ENCODE peak calls at places on chromosomes 2 and 18, in eight cellular contexts. A is body of pancreas, S is substantia nigra, F is Caki2, L is NCI-H2081, O is nephron progenitor cell, B is erythroblast, T is RKO. Y is an unnamed sample.

GRCh38 chr2:177329035-177329434 is 63.5 kb upstream of the AGPS start:
- DNase-seq in A (no peak), S (no peak), F (peak), L (no peak), O (no peak), B (peak), T (no peak), Y (no peak)

GRCh38 chr2:127526142-127526939 is at the start of gene IWS1:
- DNase-seq in A (peak), S (peak), F (peak), L (peak), O (peak), B (peak), T (peak), Y (peak)

GRCh38 chr18:23693849-23694248 is 4.6 kb downstream of the LAMA3 start:
- DNase-seq in A (peak), S (no peak), F (no peak), L (no peak), O (no peak), B (no peak), T (no peak), Y (no peak)

GRCh38 chr2:101380376-101380775 is 6.9 kb downstream of the CREG2 start:
- DNase-seq in A (peak), S (no peak), F (no peak), L (no peak), O (no peak), B (no peak), T (peak), Y (no peak)

GRCh38 chr2:28137221-28137620 is 246.7 kb downstream of the BABAM2 start:
- DNase-seq in A (peak), S (no peak), F (no peak), L (no peak), O (no peak), B (no peak), T (no peak), Y (no peak)

GRCh38 chr2:152445791-152446201 is 110.8 kb downstream of the FMNL2 start:
- DNase-seq in A (no peak), S (no peak), F (peak), L (no peak), O (no peak), B (no peak), T (peak), Y (no peak)

GRCh38 chr18:45106331-45106774 is 425.7 kb downstream of the SETBP1 start:
- DNase-seq in A (peak), S (no peak), F (no peak), L (no peak), O (no peak), B (peak), T (no peak), Y (no peak)

GRCh38 chr2:218073185-218073584 is 4.1 kb downstream of the RUFY4 start:
- DNase-seq in A (no peak), S (no peak), F (no peak), L (no peak), O (no peak), B (no peak), T (no peak), Y (no peak)

GRCh38 chr18:46110406-46110805 is 6.2 kb downstream of the HAUS1 start:
- DNase-seq in A (no peak), S (no peak), F (no peak), L (no peak), O (no peak), B (no peak), T (no peak), Y (no peak)

GRCh38 chr2:188068093-188068492 is 223.6 kb upstream of the GULP1 start:
- DNase-seq in A (no peak), S (no peak), F (peak), L (no peak), O (no peak), B (no peak), T (no peak), Y (no peak)

GRCh38 chr2:192153561-192153960 is 41.2 kb downstream of the TMEFF2 start:
- DNase-seq in A (no peak), S (no peak), F (no peak), L (no peak), O (no peak), B (no peak), T (no peak), Y (no peak)

GRCh38 chr18:35605686-35606417 is 24.3 kb downstream of the GALNT1 start:
- DNase-seq in A (no peak), S (no peak), F (no peak), L (no peak), O (no peak), B (no peak), T (peak), Y (no peak)

GRCh38 chr2:136052374-136053362 is 65.3 kb downstream of the CXCR4 start:
- DNase-seq in A (no peak), S (no peak), F (no peak), L (no peak), O (no peak), B (no peak), T (no peak), Y (no peak)

GRCh38 chr2:189613077-189613636 is 32.6 kb upstream of the SLC40A1 start:
- DNase-seq in A (peak), S (no peak), F (peak), L (no peak), O (no peak), B (peak), T (no peak), Y (no peak)

GRCh38 chr18:59696311-59697235 is 650 bp downstream of the CCBE1 start:
- DNase-seq in A (no peak), S (no peak), F (no peak), L (no peak), O (peak), B (no peak), T (no peak), Y (peak)

GRCh38 chr2:152452256-152452973 is 117.4 kb downstream of the FMNL2 start:
- DNase-seq in A (no peak), S (no peak), F (no peak), L (no peak), O (no peak), B (no peak), T (no peak), Y (peak)

GRCh38 chr18:79401494-79402208 is 5.9 kb downstream of the NFATC1 start:
- DNase-seq in A (no peak), S (no peak), F (no peak), L (no peak), O (peak), B (no peak), T (no peak), Y (no peak)

GRCh38 chr2:27029051-27029450 is 3.7 kb upstream of the TMEM214 start:
- DNase-seq in A (no peak), S (no peak), F (peak), L (no peak), O (no peak), B (no peak), T (no peak), Y (no peak)

GRCh38 chr2:152407204-152407721 is 72.3 kb downstream of the FMNL2 start:
- DNase-seq in A (peak), S (no peak), F (peak), L (no peak), O (peak), B (peak), T (no peak), Y (peak)

GRCh38 chr18:10371165-10371564 is 83.3 kb upstream of the APCDD1 start:
- DNase-seq in A (no peak), S (no peak), F (no peak), L (no peak), O (no peak), B (no peak), T (no peak), Y (no peak)

GRCh38 chr18:69528439-69528838 is 127.8 kb downstream of the DOK6 start:
- DNase-seq in A (no peak), S (no peak), F (no peak), L (no peak), O (no peak), B (no peak), T (no peak), Y (no peak)

GRCh38 chr2:53970095-53970897 is 497 bp downstream of the PSME4 start:
- DNase-seq in A (peak), S (peak), F (peak), L (peak), O (peak), B (peak), T (peak), Y (peak)

GRCh38 chr18:21361297-21361880 is 119.4 kb downstream of the GREB1L start:
- DNase-seq in A (no peak), S (no peak), F (no peak), L (peak), O (peak), B (no peak), T (no peak), Y (peak)

GRCh38 chr2:3179208-3179607 is 198.4 kb downstream of the EIPR1 start:
- DNase-seq in A (no peak), S (no peak), F (no peak), L (no peak), O (no peak), B (no peak), T (no peak), Y (peak)

GRCh38 chr2:101204400-101205095 is 48.1 kb upstream of the CNOT11 start:
- DNase-seq in A (no peak), S (no peak), F (no peak), L (no peak), O (no peak), B (no peak), T (peak), Y (no peak)

GRCh38 chr18:23703057-23703986 is 14.1 kb downstream of the LAMA3 start:
- DNase-seq in A (peak), S (no peak), F (peak), L (peak), O (no peak), B (peak), T (peak), Y (no peak)

GRCh38 chr2:12665334-12665733 is 51.4 kb upstream of the TRIB2 start:
- DNase-seq in A (no peak), S (no peak), F (no peak), L (no peak), O (no peak), B (no peak), T (no peak), Y (no peak)

GRCh38 chr2:202035089-202035940 is 1.7 kb downstream of the FZD7 start:
- DNase-seq in A (no peak), S (no peak), F (no peak), L (no peak), O (peak), B (peak), T (no peak), Y (no peak)